ENCODE peak calls at places on chromosomes 2 and 18, in seven cellular contexts. W is GM23338, M is right lobe of liver, R is ovary, C is DND-41, B is mesenchymal stem cell, O is RWPE2. S is an unnamed sample. For H3K27me3 and H3K4me1, the result is how much of the 10 kb centered on the place peaks cover.

GRCh38 chr2:1717129-1717528 is 27.2 kb downstream of the PXDN start:
- DNase-seq in W (no peak), M (peak), R (no peak), C (no peak), B (no peak), O (no peak), S (no peak)

GRCh38 chr18:73880387-73880786 is 267.2 kb downstream of the FBXO15 start:
- DNase-seq in W (no peak), M (no peak), R (no peak), C (no peak), B (peak), O (no peak), S (no peak)

GRCh38 chr18:25467226-25468065 is 115.5 kb upstream of the ZNF521 start:
- DNase-seq in W (no peak), M (no peak), R (no peak), C (no peak), B (no peak), O (no peak), S (no peak)

GRCh38 chr18:227374-227773 is 40.5 kb downstream of the THOC1 start:
- DNase-seq in W (no peak), M (no peak), R (no peak), C (no peak), B (no peak), O (no peak), S (no peak)

GRCh38 chr2:209986405-209986804 is 16.0 kb upstream of the RPE start:
- DNase-seq in W (no peak), M (no peak), R (no peak), C (no peak), B (no peak), O (no peak), S (no peak)

GRCh38 chr2:112092286-112093041 is 37.4 kb downstream of the TMEM87B start:
- DNase-seq in W (peak), M (no peak), R (no peak), C (no peak), B (peak), O (no peak), S (no peak)

GRCh38 chr2:234463626-234464290 is 33.1 kb downstream of the ARL4C start:
- DNase-seq in W (no peak), M (no peak), R (no peak), C (peak), B (no peak), O (peak), S (peak)

GRCh38 chr18:65751145-65752085 is 603 bp downstream of the CDH7 start:
- DNase-seq in W (peak), M (no peak), R (no peak), C (no peak), B (peak), O (no peak), S (no peak)

GRCh38 chr2:157922341-157922740 is 46.2 kb upstream of the ACVR1 start:
- DNase-seq in W (no peak), M (no peak), R (no peak), C (no peak), B (no peak), O (no peak), S (no peak)

GRCh38 chr2:119256574-119256921 is 32.9 kb downstream of the STEAP3 start:
- DNase-seq in W (no peak), M (no peak), R (no peak), C (no peak), B (no peak), O (no peak), S (no peak)

GRCh38 chr18:57801379-57802165 is 1.5 kb downstream of the ATP8B1 start:
- DNase-seq in W (peak), M (no peak), R (no peak), C (no peak), B (peak), O (no peak), S (no peak)
- H3K27me3 ChIP-seq in W (half or more), M (under half), R (under half), C (under half), B (under half), O (under half), S (under half)

GRCh38 chr18:63303562-63303961 is 16.0 kb downstream of the BCL2 start:
- DNase-seq in W (no peak), M (no peak), R (no peak), C (no peak), B (no peak), O (no peak), S (no peak)
- H3K4me1 ChIP-seq in W (under half), M (under half), R (under half), C (under half), B (under half), O (under half), S (half or more)

DNA sequence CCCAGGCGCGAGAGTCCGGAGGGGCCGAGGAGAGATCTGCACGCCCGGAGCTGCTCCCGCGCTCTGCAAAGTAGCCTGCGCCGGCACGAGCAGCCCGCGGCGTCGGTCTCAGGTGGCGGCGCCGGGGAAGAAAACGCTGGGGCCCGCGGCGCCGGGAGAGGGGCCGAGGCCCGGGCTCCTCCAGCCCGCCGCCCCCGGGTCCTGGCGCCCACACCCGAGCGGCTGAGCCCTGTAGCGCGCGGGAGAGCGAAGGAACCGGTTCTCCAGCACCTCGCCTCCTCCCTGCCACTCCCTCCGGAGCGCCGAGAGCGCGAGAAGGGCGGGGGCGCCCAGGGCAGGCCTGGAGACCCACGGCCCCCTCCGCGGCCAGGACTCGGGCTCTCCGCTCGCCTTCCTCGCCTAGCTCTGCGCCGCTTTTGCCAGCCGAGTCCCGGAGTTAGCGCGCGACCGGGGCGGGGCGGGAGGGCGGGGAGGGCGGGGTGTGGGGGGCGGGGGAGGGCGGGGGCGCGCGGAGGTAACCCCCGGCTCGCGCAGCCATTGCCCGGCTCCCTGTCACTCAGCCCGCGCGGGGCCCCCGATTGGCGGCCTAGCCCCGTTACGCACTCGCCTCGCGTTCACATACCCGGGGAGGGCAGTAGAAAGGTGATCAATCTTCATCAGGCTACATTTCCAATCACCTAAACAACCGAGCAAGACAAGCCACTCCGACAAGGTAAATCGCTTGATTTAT is at the start of gene OTX1:
- DNase-seq in W (peak), M (peak), R (no peak), C (peak), B (no peak), O (peak), S (no peak)
- H3K27me3 ChIP-seq in W (half or more), M (under half), R (under half), C (under half), B (half or more), O (under half), S (under half)

DNA sequence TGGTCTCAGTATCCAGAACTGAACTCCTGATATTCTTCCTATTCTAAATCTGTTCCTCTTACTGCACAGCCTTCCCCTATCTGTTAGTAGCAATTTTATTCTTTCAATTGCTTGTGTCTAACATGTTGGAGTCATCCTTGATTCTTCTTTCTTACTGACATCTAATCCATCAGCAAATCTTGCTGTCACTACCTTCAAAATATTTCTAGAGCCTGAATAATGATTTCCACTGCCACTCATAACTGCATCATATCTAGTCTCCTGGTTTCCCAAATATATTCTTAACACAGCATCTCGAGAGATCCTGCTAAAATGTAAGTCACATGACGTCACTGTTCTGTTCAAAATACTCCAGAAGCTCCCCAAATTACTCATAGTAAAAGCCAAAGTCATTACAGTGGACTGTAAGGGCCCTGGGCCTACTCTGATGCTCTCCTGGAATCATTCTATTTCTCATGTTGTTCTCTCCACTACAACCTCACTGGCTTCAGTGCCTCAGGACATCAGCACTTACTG is 95.2 kb downstream of the THSD7B start:
- DNase-seq in W (no peak), M (no peak), R (no peak), C (no peak), B (no peak), O (no peak), S (no peak)
- H3K4me1 ChIP-seq in W (under half), M (under half), R (under half), C (under half), B (under half), O (under half), S (under half)